ENCODE peak calls at places on chromosomes 16 and 17, in eight cellular contexts. X, L, K, G, D, V, Q and S are unnamed samples.
A peak's percentile ranks its signal among the peaks of the same experiment; 100 is the strongest.

GRCh38 chr16:30369091-30369937 is 980 bp downstream of the TBC1D10B start:
- DNase-seq in X (no peak), L (peak; percentile 19), K (no peak), G (peak; percentile 75), D (no peak), V (no peak), Q (no peak), S (no peak)

GRCh38 chr16:67504190-67505021 is 21.1 kb upstream of the AGRP start:
- DNase-seq in X (peak; percentile 29), L (no peak), K (no peak), G (peak; percentile 80), D (peak; percentile 79), V (no peak), Q (no peak), S (no peak)

GRCh38 chr16:29901607-29901945 is 1.3 kb downstream of the ASPHD1 start:
- DNase-seq in X (no peak), L (no peak), K (no peak), G (no peak), D (no peak), V (no peak), Q (no peak), S (no peak)

GRCh38 chr17:58415371-58416055 is 1.8 kb downstream of the RNF43 start:
- DNase-seq in X (no peak), L (no peak), K (no peak), G (no peak), D (peak; percentile 54), V (no peak), Q (peak; percentile 35), S (peak; percentile 31)

GRCh38 chr17:77449908-77450741 is 309.4 kb downstream of the SEC14L1 start:
- DNase-seq in X (no peak), L (peak; percentile 88), K (no peak), G (peak; percentile 91), D (no peak), V (no peak), Q (no peak), S (peak; percentile 83)

GRCh38 chr17:60908324-60908723 is 230.7 kb downstream of the BCAS3 start:
- DNase-seq in X (no peak), L (no peak), K (no peak), G (no peak), D (no peak), V (no peak), Q (no peak), S (no peak)

GRCh38 chr16:20849587-20850390 is 43.5 kb downstream of the REXO5 start:
- DNase-seq in X (peak; percentile 70), L (peak; percentile 73), K (peak; percentile 21), G (peak; percentile 84), D (peak; percentile 67), V (peak; percentile 45), Q (peak; percentile 5), S (peak; percentile 67)

GRCh38 chr16:88552166-88552565 is 18.0 kb upstream of the ZC3H18 start:
- DNase-seq in X (no peak), L (no peak), K (no peak), G (no peak), D (no peak), V (no peak), Q (no peak), S (no peak)

GRCh38 chr16:2979669-2980226 is 498 bp downstream of the PKMYT1 start:
- DNase-seq in X (no peak), L (no peak), K (no peak), G (no peak), D (no peak), V (no peak), Q (no peak), S (no peak)

GRCh38 chr16:76931186-76931585 is 259.8 kb upstream of the MON1B start:
- DNase-seq in X (no peak), L (no peak), K (no peak), G (no peak), D (no peak), V (no peak), Q (no peak), S (no peak)

GRCh38 chr16:57651344-57652333 is 16.5 kb upstream of the ADGRG3 start:
- DNase-seq in X (no peak), L (no peak), K (no peak), G (no peak), D (no peak), V (no peak), Q (no peak), S (no peak)

GRCh38 chr17:74147966-74148365 is 55.5 kb upstream of the RPL38 start:
- DNase-seq in X (no peak), L (no peak), K (no peak), G (no peak), D (no peak), V (no peak), Q (no peak), S (no peak)

GRCh38 chr17:68439656-68440290 is 17.5 kb downstream of the WIPI1 start:
- DNase-seq in X (no peak), L (no peak), K (no peak), G (no peak), D (no peak), V (no peak), Q (no peak), S (no peak)

GRCh38 chr16:48158296-48158695 is 2.5 kb upstream of the ABCC12 start:
- DNase-seq in X (no peak), L (peak; percentile 35), K (no peak), G (no peak), D (no peak), V (no peak), Q (no peak), S (no peak)

GRCh38 chr16:84065536-84066132 is 23.0 kb upstream of the SLC38A8 start:
- DNase-seq in X (no peak), L (peak; percentile 30), K (peak; percentile 30), G (no peak), D (no peak), V (no peak), Q (peak; percentile 21), S (peak; percentile 68)

GRCh38 chr16:89350701-89351380 is 133.3 kb downstream of the ZNF778 start:
- DNase-seq in X (no peak), L (peak; percentile 53), K (no peak), G (no peak), D (peak; percentile 34), V (no peak), Q (no peak), S (no peak)

GRCh38 chr16:87125206-87126155 is 191.7 kb downstream of the C16orf95 start:
- DNase-seq in X (no peak), L (no peak), K (no peak), G (peak; percentile 46), D (no peak), V (no peak), Q (no peak), S (no peak)

GRCh38 chr17:49266233-49266632 is 35.6 kb upstream of the PHOSPHO1 start:
- DNase-seq in X (no peak), L (no peak), K (no peak), G (no peak), D (no peak), V (no peak), Q (no peak), S (no peak)

GRCh38 chr17:2926019-2926650 is 129.9 kb downstream of the RAP1GAP2 start:
- DNase-seq in X (no peak), L (no peak), K (no peak), G (no peak), D (no peak), V (no peak), Q (no peak), S (peak; percentile 57)

GRCh38 chr17:8806206-8807069 is 7.3 kb upstream of the MFSD6L start:
- DNase-seq in X (no peak), L (no peak), K (no peak), G (no peak), D (no peak), V (no peak), Q (no peak), S (no peak)

GRCh38 chr17:71237903-71238538 is 882.8 kb upstream of the SOX9 start:
- DNase-seq in X (no peak), L (no peak), K (peak; percentile 43), G (no peak), D (no peak), V (no peak), Q (peak; percentile 11), S (no peak)

GRCh38 chr17:68892193-68892592 is 63.0 kb downstream of the ABCA8 start:
- DNase-seq in X (no peak), L (no peak), K (no peak), G (no peak), D (no peak), V (no peak), Q (no peak), S (no peak)

GRCh38 chr17:9244066-9245052 is 223.0 kb downstream of the NTN1 start:
- DNase-seq in X (no peak), L (no peak), K (no peak), G (peak; percentile 91), D (no peak), V (no peak), Q (no peak), S (peak; percentile 32)

GRCh38 chr17:83054518-83055125 is 24.8 kb upstream of the METRNL start:
- DNase-seq in X (no peak), L (no peak), K (no peak), G (peak; percentile 48), D (peak; percentile 37), V (no peak), Q (no peak), S (no peak)

GRCh38 chr16:51524555-51525373 is 373.7 kb upstream of the SALL1 start:
- DNase-seq in X (no peak), L (no peak), K (no peak), G (no peak), D (no peak), V (no peak), Q (no peak), S (peak; percentile 12)

GRCh38 chr17:67443931-67444597 is 67.0 kb downstream of the PITPNC1 start:
- DNase-seq in X (no peak), L (no peak), K (no peak), G (peak; percentile 80), D (no peak), V (no peak), Q (no peak), S (no peak)

GRCh38 chr16:78022347-78022746 is at the start of gene CLEC3A:
- DNase-seq in X (no peak), L (no peak), K (no peak), G (no peak), D (no peak), V (no peak), Q (no peak), S (no peak)

GRCh38 chr17:15944720-15945492 is at the start of gene ADORA2B:
- DNase-seq in X (peak; percentile 21), L (peak; percentile 55), K (peak; percentile 33), G (peak; percentile 78), D (peak; percentile 82), V (no peak), Q (peak; percentile 57), S (peak; percentile 35)

GRCh38 chr17:20063665-20064648 is 54.8 kb downstream of the SPECC1 start:
- DNase-seq in X (no peak), L (peak; percentile 40), K (no peak), G (peak; percentile 90), D (peak; percentile 52), V (no peak), Q (no peak), S (peak; percentile 51)

GRCh38 chr16:48318630-48319029 is 66.6 kb downstream of the SIAH1 start:
- DNase-seq in X (peak; percentile 15), L (no peak), K (no peak), G (no peak), D (no peak), V (peak; percentile 25), Q (no peak), S (no peak)

GRCh38 chr16:71626018-71626857 is at the start of gene MARVELD3:
- DNase-seq in X (no peak), L (peak; percentile 14), K (no peak), G (no peak), D (peak; percentile 88), V (peak; percentile 67), Q (peak; percentile 46), S (no peak)